ENCODE peak calls at places on chromosome 21, in five cellular contexts. C, N, V, R and Z are unnamed samples.

GRCh38 chr21:44985441-44986401 is 45.9 kb downstream of the SLX9 start:
- DNase-seq in C (no peak), N (no peak), V (no peak), R (no peak), Z (no peak)

GRCh38 chr21:34935868-34936267 is 113.2 kb downstream of the RUNX1 start:
- DNase-seq in C (no peak), N (no peak), V (no peak), R (no peak), Z (no peak)

GRCh38 chr21:29018540-29018939 is 609 bp downstream of the RWDD2B start:
- DNase-seq in C (no peak), N (no peak), V (no peak), R (no peak), Z (no peak)

GRCh38 chr21:19684328-19684727 is 1280.7 kb upstream of the TMPRSS15 start:
- DNase-seq in C (no peak), N (no peak), V (no peak), R (no peak), Z (no peak)

GRCh38 chr21:42349420-42350075 is 1.2 kb downstream of the TFF2 start:
- DNase-seq in C (no peak), N (no peak), V (no peak), R (no peak), Z (no peak)

GRCh38 chr21:28605138-28605537 is 387.5 kb downstream of the LTN1 start:
- DNase-seq in C (no peak), N (no peak), V (no peak), R (no peak), Z (no peak)

GRCh38 chr21:43340491-43341348 is 86.2 kb downstream of the SIK1 start:
- DNase-seq in C (peak), N (no peak), V (no peak), R (peak), Z (no peak)

GRCh38 chr21:39114871-39115658 is 68.2 kb downstream of the PSMG1 start:
- DNase-seq in C (no peak), N (no peak), V (no peak), R (peak), Z (no peak)